ENCODE peak calls at places on chromosome 15, in six cellular contexts. L is HepG2, Z is K562, S is A549, N is H1, P is endothelial cell of umbilical vein. X is an unnamed sample.

GRCh38 chr15:61750271-61751084 is 309.8 kb downstream of the VPS13C start:
- DNase-seq in L (no peak), Z (no peak), S (no peak), N (no peak), P (no peak), X (no peak)

GRCh38 chr15:90594297-90594696 is 64.6 kb downstream of the CRTC3 start:
- DNase-seq in L (no peak), Z (no peak), S (peak; percentile 72), N (no peak), P (peak; percentile 75), X (no peak)

GRCh38 chr15:73232771-73233170 is 136.0 kb downstream of the HCN4 start:
- DNase-seq in L (no peak), Z (no peak), S (no peak), N (no peak), P (no peak), X (no peak)

GRCh38 chr15:60444289-60444912 is 34.5 kb downstream of the ICE2 start:
- DNase-seq in L (peak; percentile 28), Z (no peak), S (peak; percentile 50), N (no peak), P (peak; percentile 35), X (no peak)

GRCh38 chr15:76994971-76995945 is at the start of gene PSTPIP1:
- DNase-seq in L (no peak), Z (no peak), S (no peak), N (no peak), P (no peak), X (peak; percentile 11)

GRCh38 chr15:28252831-28253230 is 69.1 kb downstream of the HERC2 start:
- DNase-seq in L (no peak), Z (no peak), S (no peak), N (no peak), P (no peak), X (no peak)

GRCh38 chr15:101008158-101009139 is 89.3 kb downstream of the LRRK1 start:
- DNase-seq in L (peak; percentile 64), Z (peak; percentile 85), S (peak; percentile 89), N (peak; percentile 61), P (peak; percentile 89), X (peak; percentile 95)

GRCh38 chr15:75508741-75509532 is 57.4 kb upstream of the SIN3A start:
- DNase-seq in L (peak; percentile 23), Z (peak; percentile 34), S (peak; percentile 70), N (no peak), P (peak; percentile 58), X (no peak)

GRCh38 chr15:74817370-74817737 is 4.7 kb downstream of the LMAN1L start:
- DNase-seq in L (peak; percentile 56), Z (no peak), S (no peak), N (no peak), P (peak; percentile 43), X (no peak)

GRCh38 chr15:80416702-80417101 is 12.5 kb downstream of the ARNT2 start:
- DNase-seq in L (no peak), Z (no peak), S (no peak), N (no peak), P (no peak), X (no peak)

GRCh38 chr15:66573719-66574641 is 8.2 kb upstream of the LCTL start:
- DNase-seq in L (no peak), Z (no peak), S (no peak), N (no peak), P (no peak), X (no peak)
- TF ChIP-seq JUN in L (no peak), Z (no peak), S (no peak), N (no peak), P (no peak), X (no peak)

DNA sequence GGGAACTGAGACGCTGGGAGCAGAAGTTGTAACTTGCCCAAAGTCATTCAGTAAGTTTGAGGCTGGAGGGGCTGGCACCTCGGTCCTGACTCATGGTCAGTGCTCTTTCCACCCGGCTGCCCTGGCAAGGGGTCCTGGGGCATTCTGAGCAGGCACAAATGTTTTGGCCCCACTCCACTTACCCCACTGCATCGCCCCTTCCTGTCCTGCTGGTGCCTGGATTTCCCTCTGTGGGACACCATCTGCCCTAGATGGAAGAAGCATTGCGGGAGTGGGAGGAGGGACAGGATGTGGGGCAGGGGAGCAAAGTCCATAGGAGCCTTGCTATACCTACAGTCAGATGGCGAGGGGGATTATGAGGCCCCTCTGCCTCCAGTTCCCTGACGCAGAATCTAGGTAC is 4.5 kb downstream of the CORO2B start:
- DNase-seq in L (peak; percentile 17), Z (no peak), S (no peak), N (no peak), P (no peak), X (no peak)
- TF ChIP-seq MAX in L (no peak), Z (no peak), S (no peak), N (no peak), P (no peak), X (no peak)

GRCh38 chr15:68300115-68300940 is 22.8 kb downstream of the FEM1B start:
- DNase-seq in L (peak; percentile 83), Z (no peak), S (no peak), N (no peak), P (no peak), X (no peak)
- TF ChIP-seq JUN in L (no peak), Z (no peak), S (no peak), N (no peak), P (no peak), X (no peak)

GRCh38 chr15:39077998-39078397 is 502.9 kb upstream of the THBS1 start:
- DNase-seq in L (no peak), Z (no peak), S (no peak), N (no peak), P (no peak), X (no peak)
- TF ChIP-seq MAX in L (no peak), Z (no peak), S (no peak), N (no peak), P (no peak), X (no peak)

GRCh38 chr15:70260096-70260495 is 162.4 kb upstream of the TLE3 start:
- DNase-seq in L (no peak), Z (no peak), S (no peak), N (no peak), P (no peak), X (no peak)

GRCh38 chr15:70259030-70259424 is 161.3 kb upstream of the TLE3 start:
- DNase-seq in L (no peak), Z (peak; percentile 36), S (no peak), N (no peak), P (peak; percentile 49), X (no peak)

GRCh38 chr15:70260580-70260979 is 162.9 kb upstream of the TLE3 start:
- DNase-seq in L (no peak), Z (no peak), S (no peak), N (no peak), P (no peak), X (no peak)

GRCh38 chr15:70258369-70259029 is 160.8 kb upstream of the TLE3 start:
- DNase-seq in L (no peak), Z (no peak), S (no peak), N (no peak), P (peak; percentile 10), X (no peak)

GRCh38 chr15:70259640-70260066 is 161.9 kb upstream of the TLE3 start:
- DNase-seq in L (peak; percentile 9), Z (peak; percentile 34), S (peak; percentile 42), N (no peak), P (no peak), X (peak; percentile 45)
- TF ChIP-seq JUN in L (no peak), Z (no peak), S (no peak), N (no peak), P (no peak), X (no peak)

GRCh38 chr15:40380636-40381035 is 1.9 kb upstream of the KNSTRN start:
- DNase-seq in L (no peak), Z (no peak), S (no peak), N (no peak), P (no peak), X (no peak)

GRCh38 chr15:40381818-40382529 is 547 bp upstream of the KNSTRN start:
- DNase-seq in L (no peak), Z (no peak), S (no peak), N (no peak), P (no peak), X (no peak)

GRCh38 chr15:40379374-40379773 is 3.1 kb upstream of the KNSTRN start:
- DNase-seq in L (no peak), Z (no peak), S (no peak), N (no peak), P (no peak), X (no peak)

GRCh38 chr15:40377606-40378005 is 4.9 kb upstream of the KNSTRN start:
- DNase-seq in L (no peak), Z (no peak), S (no peak), N (no peak), P (no peak), X (no peak)

DNA sequence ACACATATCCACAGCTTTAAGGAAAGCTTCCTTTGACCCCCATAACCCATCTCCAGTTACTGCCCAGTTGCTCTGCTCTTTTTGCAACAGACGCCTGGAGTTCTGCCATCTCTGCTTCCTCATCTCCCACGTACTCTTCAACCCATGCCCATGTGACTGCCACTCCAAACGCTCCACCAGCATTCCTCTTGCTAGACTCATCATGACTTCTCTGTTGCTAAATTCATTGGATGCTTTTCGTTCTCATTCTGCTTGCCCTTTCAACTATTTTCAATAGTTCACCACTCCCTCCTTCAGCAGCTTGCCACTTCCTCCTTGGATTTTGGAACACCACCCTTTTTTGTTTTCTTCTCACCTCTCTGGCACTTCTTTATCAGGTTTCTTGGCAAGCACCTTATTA is 2.7 kb upstream of the KNSTRN start:
- DNase-seq in L (peak; percentile 41), Z (peak; percentile 29), S (peak; percentile 77), N (no peak), P (peak; percentile 75), X (no peak)
- TF ChIP-seq MAX in L (no peak), Z (no peak), S (peak; percentile 20), N (no peak), P (no peak), X (no peak)

X was measured in WTC11.